ENCODE peak calls at places on chromosome 1, in four cellular contexts. U is K562, Y is HepG2, O is GM12878. X is an unnamed sample.

GRCh38 chr1:202852163-202852904 is 36.6 kb downstream of the RABIF start:
- DNase-seq in Y (peak; percentile 39), U (peak; percentile 84), O (no peak), X (peak; percentile 87)

GRCh38 chr1:78541479-78541878 is 50.7 kb downstream of the PTGFR start:
- DNase-seq in U (no peak), Y (no peak), O (no peak), X (no peak)

GRCh38 chr1:55506686-55507577 is 291.8 kb upstream of the USP24 start:
- DNase-seq in U (no peak), Y (no peak), O (no peak), X (no peak)

GRCh38 chr1:35642472-35642955 is 1.2 kb upstream of the PSMB2 start:
- DNase-seq in O (no peak), U (peak; percentile 38), Y (no peak), X (no peak)

GRCh38 chr1:110163591-110163990 is 13.3 kb downstream of the SLC6A17 start:
- DNase-seq in O (no peak), U (no peak), Y (no peak), X (no peak)

GRCh38 chr1:16418823-16419425 is 18.3 kb downstream of the SPATA21 start:
- DNase-seq in U (no peak), Y (no peak), O (no peak), X (no peak)

GRCh38 chr1:39187276-39188046 is 17.0 kb upstream of the MACF1 start:
- DNase-seq in O (no peak), U (no peak), Y (no peak), X (no peak)

GRCh38 chr1:117664314-117664713 is 58.5 kb downstream of the TENT5C start:
- DNase-seq in Y (no peak), U (peak; percentile 67), O (peak; percentile 92), X (no peak)

GRCh38 chr1:76190749-76191424 is 116.3 kb downstream of the ST6GALNAC3 start:
- DNase-seq in U (no peak), O (no peak), Y (no peak), X (no peak)

GRCh38 chr1:209884665-209885117 is 53.3 kb upstream of the SYT14 start:
- DNase-seq in Y (peak; percentile 16), U (peak; percentile 57), O (peak; percentile 11), X (peak; percentile 65)

GRCh38 chr1:176462671-176463225 is at the start of gene PAPPA2:
- DNase-seq in Y (no peak), O (no peak), U (no peak), X (no peak)

DNA sequence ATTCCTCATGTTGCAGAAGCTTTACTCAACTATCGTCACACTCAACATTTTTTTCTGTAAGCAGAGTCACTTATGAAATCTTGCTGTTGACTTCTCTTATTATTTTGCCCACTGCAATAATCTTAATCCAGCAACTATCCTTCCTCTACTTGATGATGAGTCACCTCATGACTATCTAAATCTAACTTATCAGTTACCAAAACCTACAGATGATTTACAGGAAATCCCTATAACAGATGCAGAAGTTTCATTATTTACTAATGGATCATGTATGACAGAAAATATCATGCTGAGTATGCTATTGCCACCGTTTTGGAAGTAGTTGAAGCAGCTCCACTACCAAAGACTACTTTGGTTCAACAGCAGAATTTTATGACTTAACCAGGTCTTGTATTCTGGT is 378.8 kb downstream of the DUSP10 start:
- DNase-seq in O (no peak), Y (no peak), U (no peak), X (no peak)
- TF ChIP-seq BHLHE40 in O (no peak), Y (no peak), U (no peak), X (no peak)

GRCh38 chr1:208132287-208132882 is 111.8 kb downstream of the PLXNA2 start:
- DNase-seq in U (peak; percentile 91), O (peak; percentile 9), Y (peak; percentile 54), X (peak; percentile 92)
- TF ChIP-seq TARDBP in U (no peak), O (no peak), Y (peak; percentile 19), X (no peak)

DNA sequence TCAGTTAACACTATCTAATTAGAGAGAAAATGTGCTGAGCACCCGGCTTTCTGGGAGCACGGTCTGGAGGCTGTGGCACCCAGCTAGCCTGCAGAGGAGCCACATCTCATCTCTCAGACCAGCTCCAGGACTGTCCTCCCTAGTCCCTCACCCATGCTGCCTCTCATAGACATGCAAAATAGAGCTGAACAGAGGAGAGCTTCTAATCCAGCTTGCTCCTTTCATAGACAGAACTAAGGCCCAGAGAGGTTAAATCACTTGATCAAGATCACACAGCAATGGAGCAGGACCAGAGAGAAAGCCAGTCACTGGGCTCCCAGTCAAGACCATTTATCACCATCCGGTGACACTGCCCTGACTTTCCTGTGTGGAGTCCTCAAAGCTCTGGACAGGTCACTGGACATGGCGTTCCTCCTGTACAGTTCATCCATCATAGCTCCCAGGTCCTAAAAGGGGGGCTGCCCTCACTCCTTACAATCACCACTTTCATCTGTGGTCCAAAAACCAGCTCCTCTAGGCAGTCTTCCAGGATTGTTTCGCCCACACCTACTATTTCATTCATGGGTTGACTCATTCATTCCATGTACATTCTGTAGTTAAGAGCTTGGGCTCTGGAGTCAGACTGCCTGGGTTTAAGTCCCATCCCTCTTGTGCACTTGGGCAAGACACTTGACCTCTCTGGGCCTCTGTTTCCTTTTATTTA is 8.8 kb upstream of the CAMK2N1 start:
- DNase-seq in Y (no peak), O (no peak), U (no peak), X (no peak)
- TF ChIP-seq SP1 in Y (no peak), O (no peak), U (no peak), X (no peak)

DNA sequence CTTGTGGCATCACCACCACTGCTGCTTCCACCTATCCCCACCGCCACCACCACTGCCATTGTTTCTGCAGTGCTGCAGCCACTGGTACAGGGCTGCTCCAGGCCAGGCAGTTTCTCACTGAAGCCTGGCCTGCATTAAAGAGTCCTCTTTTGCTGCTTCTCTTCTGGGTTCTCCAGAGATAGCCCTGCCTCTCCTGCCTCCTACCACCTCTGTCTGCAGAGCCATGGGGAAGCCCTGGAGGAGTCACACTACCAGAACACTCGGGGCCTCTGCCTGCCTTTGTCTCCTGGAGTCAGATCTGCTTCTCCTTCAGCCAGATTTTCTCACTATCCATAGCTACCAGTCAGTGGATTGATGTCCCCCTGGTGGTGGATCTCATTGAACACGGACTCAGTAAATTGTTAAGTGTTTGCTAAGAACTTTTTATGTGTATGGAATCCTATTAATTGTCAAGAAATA is 37.7 kb upstream of the DDAH1 start:
- DNase-seq in O (no peak), U (no peak), Y (peak; percentile 70), X (peak; percentile 64)
- TF ChIP-seq BHLHE40 in O (no peak), U (no peak), Y (no peak), X (no peak)

X was measured in HEK293T.